ENCODE peak calls at places on chromosome 17, in nine cellular contexts. T is LNCaP clone FGC, E is cardiac fibroblast, G is BJ, D is astrocyte of the cerebellum, H is IMR-90, K is A549, V is sigmoid colon, Z is AG04450. X is an unnamed sample.

GRCh38 chr17:67272312-67273050 is 27.5 kb upstream of the HELZ start:
- DNase-seq in T (no peak), E (no peak), G (no peak), D (no peak), H (no peak), K (peak; percentile 70), V (no peak), Z (no peak), X (no peak)

GRCh38 chr17:6161456-6161855 is 91.3 kb downstream of the WSCD1 start:
- DNase-seq in T (no peak), E (no peak), G (no peak), D (no peak), H (no peak), K (no peak), V (no peak), Z (no peak), X (no peak)

GRCh38 chr17:62657664-62658063 is 30.2 kb downstream of the MRC2 start:
- DNase-seq in T (no peak), E (no peak), G (no peak), D (no peak), H (no peak), K (no peak), V (peak; percentile 49), Z (no peak), X (no peak)

GRCh38 chr17:1047177-1047885 is 50.4 kb downstream of the TIMM22 start:
- DNase-seq in T (no peak), E (peak; percentile 20), G (no peak), D (peak; percentile 29), H (peak; percentile 90), K (no peak), V (peak; percentile 87), Z (peak; percentile 78), X (no peak)

GRCh38 chr17:3710951-3711383 is 12.7 kb upstream of the HASPIN start:
- DNase-seq in T (no peak), E (peak; percentile 61), G (no peak), D (no peak), H (peak; percentile 71), K (no peak), V (no peak), Z (no peak), X (no peak)

GRCh38 chr17:9291912-9292562 is 270.7 kb downstream of the NTN1 start:
- DNase-seq in T (peak; percentile 2), E (no peak), G (no peak), D (peak; percentile 2), H (peak; percentile 25), K (peak; percentile 60), V (peak; percentile 83), Z (peak; percentile 8), X (no peak)

GRCh38 chr17:5702951-5703510 is 118.7 kb upstream of the NLRP1 start:
- DNase-seq in T (no peak), E (no peak), G (no peak), D (no peak), H (no peak), K (no peak), V (no peak), Z (no peak), X (no peak)

GRCh38 chr17:56979091-56979480 is 1.2 kb downstream of the SCPEP1 start:
- DNase-seq in T (no peak), E (no peak), G (no peak), D (no peak), H (no peak), K (no peak), V (no peak), Z (no peak), X (no peak)

GRCh38 chr17:50593321-50593720 is 32.8 kb downstream of the CACNA1G start:
- DNase-seq in T (peak; percentile 46), E (no peak), G (no peak), D (no peak), H (no peak), K (no peak), V (no peak), Z (no peak), X (no peak)

GRCh38 chr17:50598487-50598886 is 36.2 kb upstream of the ABCC3 start:
- DNase-seq in T (no peak), E (no peak), G (no peak), D (no peak), H (no peak), K (no peak), V (no peak), Z (no peak), X (no peak)

GRCh38 chr17:50594931-50595330 is 34.4 kb downstream of the CACNA1G start:
- DNase-seq in T (no peak), E (no peak), G (no peak), D (no peak), H (no peak), K (no peak), V (no peak), Z (no peak), X (no peak)

GRCh38 chr17:50594040-50594618 is 33.6 kb downstream of the CACNA1G start:
- DNase-seq in T (no peak), E (no peak), G (no peak), D (no peak), H (no peak), K (no peak), V (no peak), Z (no peak), X (no peak)

DNA sequence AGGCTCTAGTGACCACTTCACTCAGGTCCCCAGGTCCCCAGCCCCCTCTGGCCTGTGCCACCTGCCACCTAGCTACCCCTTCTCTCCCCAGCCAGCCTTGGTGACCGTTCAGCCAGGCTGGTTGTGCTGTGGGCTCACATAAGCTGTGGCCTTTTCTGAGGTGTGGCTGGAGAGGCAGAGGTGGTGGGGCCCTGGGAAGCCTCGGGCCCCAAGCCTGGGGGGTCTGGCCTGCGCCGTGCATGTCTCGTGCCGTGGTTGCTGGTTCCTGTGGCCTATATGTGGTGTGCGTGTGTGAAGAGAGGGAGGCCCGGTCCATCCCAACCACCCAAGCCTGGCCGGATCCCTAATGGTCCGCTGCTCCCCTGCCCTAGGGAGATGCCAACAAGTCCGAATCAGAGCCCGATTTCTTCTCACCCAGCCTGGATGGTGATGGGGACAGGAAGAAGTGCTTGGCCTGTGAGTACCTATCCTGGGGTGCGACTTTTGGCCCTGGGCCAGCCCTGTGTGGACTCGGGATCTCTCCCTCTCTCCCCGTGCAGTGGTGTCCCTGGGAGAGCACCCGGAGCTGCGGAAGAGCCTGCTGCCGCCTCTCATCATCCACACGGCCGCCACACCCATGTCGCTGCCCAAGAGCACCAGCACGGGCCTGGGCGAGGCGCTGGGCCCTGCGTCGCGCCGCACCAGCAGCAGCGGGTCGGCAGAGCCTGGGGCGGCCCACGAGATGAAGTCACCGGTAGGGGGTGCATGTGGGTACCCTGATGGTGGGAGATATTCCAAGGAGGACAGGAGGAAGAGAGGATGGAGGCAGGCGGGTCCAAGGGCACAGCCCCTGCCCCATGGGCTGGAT is 35.9 kb downstream of the CACNA1G start:
- DNase-seq in T (no peak), E (no peak), G (no peak), D (no peak), H (no peak), K (no peak), V (no peak), Z (no peak), X (no peak)
- TF ChIP-seq CTCF in T (no peak), E (peak; percentile 18), G (peak; percentile 21), D (peak; percentile 34), H (peak; percentile 34), K (no peak), V (no peak), Z (peak; percentile 35), X (peak; percentile 44)

GRCh38 chr17:42274812-42275526 is 1.2 kb downstream of the STAT5B start:
- DNase-seq in T (no peak), E (no peak), G (no peak), D (no peak), H (no peak), K (no peak), V (peak; percentile 28), Z (no peak), X (no peak)

GRCh38 chr17:42272576-42272975 is 3.6 kb downstream of the STAT5B start:
- DNase-seq in T (no peak), E (no peak), G (no peak), D (no peak), H (no peak), K (no peak), V (no peak), Z (no peak), X (no peak)

GRCh38 chr17:42273474-42274272 is 2.5 kb downstream of the STAT5B start:
- DNase-seq in T (no peak), E (no peak), G (no peak), D (no peak), H (no peak), K (no peak), V (no peak), Z (no peak), X (no peak)

GRCh38 chr17:42275527-42276358 is 448 bp downstream of the STAT5B start:
- DNase-seq in T (no peak), E (peak; percentile 48), G (no peak), D (no peak), H (peak; percentile 59), K (no peak), V (peak; percentile 68), Z (peak; percentile 15), X (no peak)

GRCh38 chr17:42274273-42274542 is 2.0 kb downstream of the STAT5B start:
- DNase-seq in T (no peak), E (no peak), G (no peak), D (no peak), H (no peak), K (no peak), V (no peak), Z (no peak), X (no peak)
- H3K4me3 ChIP-seq in T (no peak overlapping the region), E (no peak overlapping the region), G (no peak overlapping the region), D (no peak overlapping the region), H (no peak overlapping the region), K (no peak overlapping the region), V (no peak overlapping the region), Z (no peak overlapping the region), X (no peak overlapping the region)

GRCh38 chr17:76737082-76737675 is at the start of gene SRSF2:
- DNase-seq in T (peak; percentile 90), E (peak; percentile 99), G (peak; percentile 85), D (peak; percentile 96), H (peak; percentile 97), K (peak; percentile 96), V (peak; percentile 99), Z (peak; percentile 97), X (peak; percentile 92)

GRCh38 chr17:76735006-76735405 is 2.1 kb downstream of the SRSF2 start:
- DNase-seq in T (no peak), E (peak; percentile 51), G (no peak), D (no peak), H (peak; percentile 53), K (no peak), V (no peak), Z (no peak), X (no peak)

GRCh38 chr17:76737676-76738467 is at the start of gene MFSD11:
- DNase-seq in T (peak; percentile 77), E (peak; percentile 98), G (peak; percentile 72), D (peak; percentile 76), H (peak; percentile 94), K (peak; percentile 98), V (peak; percentile 96), Z (peak; percentile 90), X (peak; percentile 74)

GRCh38 chr17:76735586-76736348 is 1.4 kb downstream of the SRSF2 start:
- DNase-seq in T (no peak), E (no peak), G (no peak), D (no peak), H (no peak), K (no peak), V (no peak), Z (no peak), X (no peak)

DNA sequence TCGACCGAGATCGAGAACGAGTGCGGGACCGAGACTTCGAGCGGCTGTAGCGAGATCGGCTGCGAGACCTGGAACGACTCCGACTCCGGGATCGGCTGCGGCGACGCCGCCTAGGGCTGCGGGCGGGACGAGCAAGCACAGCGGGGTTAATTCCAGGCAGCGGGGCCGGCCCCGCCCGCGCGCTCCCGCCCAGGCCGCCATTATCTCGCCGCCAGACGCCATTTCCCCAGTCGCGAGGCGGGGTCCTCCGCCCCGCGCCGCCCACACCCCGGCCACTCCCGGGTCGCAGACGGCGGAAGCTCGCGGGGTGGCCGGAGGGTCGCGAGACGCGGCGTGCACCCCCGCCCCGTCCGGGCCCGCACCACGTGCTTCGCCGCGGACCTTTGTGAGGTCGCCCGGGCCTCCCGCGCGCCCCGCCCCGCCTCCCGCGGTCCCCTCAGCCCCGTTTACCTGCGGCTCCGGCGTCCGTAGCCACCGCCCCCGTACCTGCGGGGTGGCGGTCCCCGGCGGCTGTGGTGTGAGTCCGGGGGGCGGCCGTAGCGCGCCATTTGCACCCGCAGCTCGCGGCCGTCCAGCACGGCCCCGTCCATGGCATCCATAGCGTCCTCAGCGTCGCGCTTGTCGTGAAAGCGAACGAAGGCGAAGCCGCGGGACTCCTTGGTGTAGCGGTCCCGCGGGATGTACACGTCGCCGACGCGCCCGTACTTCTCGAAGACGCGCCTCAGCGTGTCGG is 616 bp downstream of the SRSF2 start:
- DNase-seq in T (peak; percentile 45), E (peak; percentile 75), G (no peak), D (no peak), H (peak; percentile 60), K (no peak), V (peak; percentile 91), Z (no peak), X (no peak)
- TF ChIP-seq CTCF in T (peak; percentile 25), E (peak; percentile 13), G (peak; percentile 33), D (peak; percentile 18), H (peak; percentile 35), K (no peak), V (peak; percentile 27), Z (peak; percentile 30), X (no peak)

DNA sequence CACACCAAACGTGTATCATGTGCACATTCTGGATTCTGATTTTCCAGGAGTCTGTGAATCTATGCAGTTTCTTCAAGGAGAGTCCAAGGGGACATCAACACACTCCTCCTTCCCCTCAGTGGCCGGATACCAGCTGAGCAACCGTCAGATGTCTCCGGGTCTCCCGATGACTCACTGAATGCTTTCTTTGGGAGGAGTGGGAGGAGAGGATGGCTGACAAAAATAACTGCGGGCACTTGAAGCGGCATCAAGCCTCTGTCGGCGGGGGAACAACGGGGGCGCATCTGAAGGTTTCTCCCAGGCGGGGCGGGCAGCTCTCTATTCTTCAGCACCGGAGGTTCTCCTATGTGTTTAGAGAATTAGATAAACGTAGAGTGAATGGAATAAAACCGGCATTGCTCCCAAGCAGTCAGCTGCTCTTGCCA is 24.6 kb upstream of the LRRC75A start:
- DNase-seq in T (no peak), E (peak; percentile 75), G (peak; percentile 23), D (peak; percentile 43), H (peak; percentile 80), K (peak; percentile 63), V (no peak), Z (peak; percentile 29), X (peak; percentile 21)
- H3K4me3 ChIP-seq in T (no peak overlapping the region), E (no peak overlapping the region), G (peak overlapping the region; percentile 12), D (peak overlapping the region; percentile 16), H (no peak overlapping the region), K (peak overlapping the region; percentile 33), V (no peak overlapping the region), Z (peak overlapping the region; percentile 20), X (no peak overlapping the region)

X was measured in HFF-Myc.